ENCODE peak calls at places on chromosome 18, in four cellular contexts. L is GM23248, Q is PC-3, X is neural progenitor cell. J is an unnamed sample. For H3K4me1, the result is how much of the 10 kb centered on the place peaks cover.

GRCh38 chr18:68418881-68419280 is 296.0 kb downstream of the TMX3 start:
- DNase-seq in X (no peak), L (peak), Q (no peak), J (no peak)

GRCh38 chr18:31373641-31374040 is 2.9 kb upstream of the DSG4 start:
- DNase-seq in Q (no peak), L (no peak), X (no peak), J (no peak)

GRCh38 chr18:10061566-10061965 is 147.8 kb downstream of the VAPA start:
- DNase-seq in L (no peak), Q (no peak), X (no peak), J (no peak)

GRCh38 chr18:60865801-60866200 is 467.4 kb upstream of the CDH20 start:
- DNase-seq in Q (no peak), X (no peak), L (no peak), J (no peak)

GRCh38 chr18:48540329-48541025 is 1.6 kb downstream of the CTIF start:
- DNase-seq in X (peak), Q (peak), L (peak), J (no peak)

GRCh38 chr18:31247574-31248199 is 70.3 kb upstream of the DSG1 start:
- DNase-seq in X (no peak), L (no peak), Q (no peak), J (no peak)

GRCh38 chr18:56083097-56083865 is 495.3 kb upstream of the TCF4 start:
- DNase-seq in Q (no peak), X (peak), L (peak), J (no peak)

GRCh38 chr18:38698108-38698507 is 1132.5 kb upstream of the CELF4 start:
- DNase-seq in L (no peak), X (peak), Q (no peak), J (no peak)

GRCh38 chr18:57210101-57210661 is 63.3 kb downstream of the BOD1L2 start:
- DNase-seq in Q (peak), L (peak), X (peak), J (no peak)

GRCh38 chr18:52484977-52485376 is 145.0 kb downstream of the DCC start:
- DNase-seq in X (no peak), Q (peak), L (no peak), J (no peak)

GRCh38 chr18:59149416-59149815 is 9.7 kb downstream of the SEC11C start:
- DNase-seq in Q (no peak), L (no peak), X (no peak), J (no peak)

GRCh38 chr18:60322591-60322990 is 50.0 kb downstream of the MC4R start:
- DNase-seq in X (no peak), L (peak), Q (peak), J (no peak)

GRCh38 chr18:78138993-78139496 is 840.6 kb upstream of the SALL3 start:
- DNase-seq in L (no peak), X (peak), Q (no peak), J (no peak)

GRCh38 chr18:7520200-7520780 is 46.8 kb upstream of the PTPRM start:
- DNase-seq in X (no peak), Q (no peak), L (no peak), J (no peak)

GRCh38 chr18:9827856-9828793 is 57.6 kb upstream of the TXNDC2 start:
- DNase-seq in L (peak), X (no peak), Q (peak), J (no peak)

GRCh38 chr18:48714873-48715272 is 176.0 kb downstream of the CTIF start:
- DNase-seq in Q (no peak), L (no peak), X (peak), J (no peak)

GRCh38 chr18:11052800-11053199 is 96.6 kb downstream of the PIEZO2 start:
- DNase-seq in Q (no peak), X (no peak), L (peak), J (no peak)

GRCh38 chr18:77899972-77900754 is 650.5 kb downstream of the GALR1 start:
- DNase-seq in L (peak), X (peak), Q (peak), J (no peak)

GRCh38 chr18:8426401-8426800 is 182.8 kb upstream of the RAB12 start:
- DNase-seq in X (peak), Q (no peak), L (no peak), J (peak)

GRCh38 chr18:9741821-9742541 is 33.9 kb downstream of the RAB31 start:
- DNase-seq in L (peak), X (peak), Q (peak), J (no peak)

GRCh38 chr18:77047803-77048419 is 84.7 kb downstream of the MBP start:
- DNase-seq in Q (no peak), L (no peak), X (no peak), J (peak)

GRCh38 chr18:70621710-70622109 is 332.9 kb downstream of the SOCS6 start:
- DNase-seq in Q (no peak), L (no peak), X (no peak), J (no peak)

GRCh38 chr18:33735428-33735827 is 157.4 kb downstream of the ASXL3 start:
- DNase-seq in L (no peak), X (no peak), Q (no peak), J (no peak)

GRCh38 chr18:45359275-45360009 is 255.8 kb upstream of the SLC14A2 start:
- DNase-seq in Q (no peak), X (no peak), L (no peak), J (no peak)

GRCh38 chr18:3051718-3052410 is 38.9 kb upstream of the LPIN2 start:
- DNase-seq in Q (no peak), X (no peak), L (no peak), J (no peak)

GRCh38 chr18:69580107-69580506 is 179.4 kb downstream of the DOK6 start:
- DNase-seq in X (no peak), Q (no peak), L (peak), J (no peak)

GRCh38 chr18:37712776-37713175 is 147.2 kb upstream of the CELF4 start:
- DNase-seq in L (no peak), X (no peak), Q (no peak), J (no peak)

GRCh38 chr18:765764-766549 is 46.1 kb downstream of the YES1 start:
- DNase-seq in X (no peak), L (no peak), Q (no peak), J (no peak)

GRCh38 chr18:52541056-52541455 is 201.1 kb downstream of the DCC start:
- DNase-seq in Q (no peak), X (no peak), L (no peak), J (no peak)

GRCh38 chr18:3689091-3689490 is 239.1 kb downstream of the TGIF1 start:
- DNase-seq in L (no peak), X (no peak), Q (no peak), J (no peak)

GRCh38 chr18:80148316-80149199 is 39.5 kb downstream of the ADNP2 start:
- DNase-seq in L (peak), X (no peak), Q (no peak), J (no peak)

DNA sequence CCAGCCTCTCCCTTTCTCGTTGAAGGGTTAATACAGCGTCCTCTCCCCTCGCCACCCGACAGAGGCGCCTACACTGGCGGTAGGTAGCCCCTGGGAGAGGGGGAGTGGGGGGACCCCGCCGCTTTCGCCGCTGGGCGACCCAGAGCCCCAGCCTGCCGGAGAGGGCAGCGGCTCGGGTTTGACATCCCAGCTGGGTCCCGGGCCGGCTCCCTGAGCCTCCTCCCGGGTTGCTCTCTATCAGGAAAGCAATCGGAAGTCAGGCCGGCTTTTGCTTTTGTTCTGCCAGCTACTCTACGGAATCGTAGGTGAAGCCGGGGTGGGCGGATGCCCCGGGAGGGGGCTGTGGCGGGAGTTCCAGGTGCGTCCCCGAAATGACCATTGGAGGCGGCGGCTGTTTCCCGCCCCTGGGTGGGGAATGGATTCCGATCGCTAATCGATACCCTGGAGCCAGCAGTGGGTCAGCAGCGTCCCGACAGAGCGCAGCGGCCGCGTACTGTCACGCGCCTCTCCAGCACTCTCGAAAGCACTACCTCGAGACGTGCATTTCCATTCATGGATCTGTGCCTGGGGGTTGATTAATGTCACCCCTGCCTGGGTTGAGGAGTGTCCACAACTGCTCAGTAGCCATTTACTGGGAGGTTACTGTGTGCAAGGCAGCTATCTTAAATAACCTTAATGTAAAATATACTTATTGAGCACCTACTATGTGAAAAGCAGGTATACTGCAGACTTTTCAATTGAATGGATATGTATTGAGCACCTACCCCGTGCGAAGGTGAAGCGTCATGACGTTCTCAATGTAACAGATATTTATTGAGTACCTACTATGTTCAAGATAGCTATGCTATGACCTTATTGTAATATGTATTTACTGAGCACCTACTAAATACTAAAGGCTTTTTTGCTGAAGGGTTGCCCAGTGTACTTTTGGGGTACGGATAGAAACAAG is 1.1 kb downstream of the MAPK4 start:
- DNase-seq in L (no peak), X (peak), Q (no peak), J (no peak)
- H3K27ac ChIP-seq in L (no peak), X (no peak), Q (no peak), J (no peak)

GRCh38 chr18:35935805-35936204 is 36.7 kb upstream of the RMP24 start:
- DNase-seq in X (no peak), Q (no peak), L (no peak), J (no peak)

GRCh38 chr18:35939166-35939565 is 33.3 kb upstream of the RMP24 start:
- DNase-seq in L (no peak), Q (peak), X (peak), J (peak)

GRCh38 chr18:35936951-35937350 is 35.5 kb upstream of the RMP24 start:
- DNase-seq in X (no peak), L (no peak), Q (no peak), J (no peak)

GRCh38 chr18:35938562-35938961 is 33.9 kb upstream of the RMP24 start:
- DNase-seq in L (peak), X (no peak), Q (no peak), J (no peak)

DNA sequence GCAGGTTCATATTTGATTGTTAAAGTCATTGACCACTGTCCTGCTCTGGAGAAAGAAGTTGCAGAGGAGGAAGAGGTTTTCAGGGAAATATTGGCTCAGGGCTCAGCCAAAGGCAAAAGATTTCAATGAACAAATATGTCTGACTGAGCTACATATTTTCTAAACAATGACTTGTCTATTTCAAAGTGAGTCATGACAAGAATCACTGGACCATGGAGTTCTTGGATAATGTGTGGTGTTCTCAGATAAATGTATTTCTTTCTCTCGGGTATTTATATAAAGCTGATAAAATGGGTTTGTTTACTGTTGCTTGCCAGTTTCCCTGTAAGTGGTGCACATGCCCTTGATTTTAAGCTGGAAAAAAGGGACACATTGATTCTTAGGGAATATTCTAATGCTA is 34.3 kb upstream of the RMP24 start:
- DNase-seq in Q (peak), L (peak), X (no peak), J (no peak)
- TF ChIP-seq EZH2phosphoT487 in Q (no peak), L (no peak), X (no peak), J (no peak)

DNA sequence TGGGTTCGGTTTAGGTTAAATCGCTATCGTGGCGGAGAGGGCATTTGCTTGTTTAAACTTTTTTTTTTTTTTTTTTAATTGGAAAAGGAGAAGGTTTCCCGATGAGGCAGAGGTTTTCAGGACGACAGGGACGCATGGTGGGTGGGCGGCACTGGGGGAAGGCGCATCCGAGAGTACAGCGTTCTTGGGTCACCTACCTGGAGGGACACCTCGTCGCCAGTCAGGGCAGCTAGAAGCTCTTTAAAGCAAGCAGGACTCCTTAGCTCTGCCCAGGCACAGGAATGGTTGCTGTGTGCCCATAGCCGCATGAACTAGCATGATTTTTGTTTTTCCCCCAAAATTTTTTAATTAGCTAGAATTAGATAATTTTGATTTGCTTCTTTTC is 444 bp downstream of the LDLRAD4 start:
- DNase-seq in L (no peak), Q (no peak), X (peak), J (no peak)
- H3K4me1 ChIP-seq in L (under half), Q (under half), X (under half), J (under half)

DNA sequence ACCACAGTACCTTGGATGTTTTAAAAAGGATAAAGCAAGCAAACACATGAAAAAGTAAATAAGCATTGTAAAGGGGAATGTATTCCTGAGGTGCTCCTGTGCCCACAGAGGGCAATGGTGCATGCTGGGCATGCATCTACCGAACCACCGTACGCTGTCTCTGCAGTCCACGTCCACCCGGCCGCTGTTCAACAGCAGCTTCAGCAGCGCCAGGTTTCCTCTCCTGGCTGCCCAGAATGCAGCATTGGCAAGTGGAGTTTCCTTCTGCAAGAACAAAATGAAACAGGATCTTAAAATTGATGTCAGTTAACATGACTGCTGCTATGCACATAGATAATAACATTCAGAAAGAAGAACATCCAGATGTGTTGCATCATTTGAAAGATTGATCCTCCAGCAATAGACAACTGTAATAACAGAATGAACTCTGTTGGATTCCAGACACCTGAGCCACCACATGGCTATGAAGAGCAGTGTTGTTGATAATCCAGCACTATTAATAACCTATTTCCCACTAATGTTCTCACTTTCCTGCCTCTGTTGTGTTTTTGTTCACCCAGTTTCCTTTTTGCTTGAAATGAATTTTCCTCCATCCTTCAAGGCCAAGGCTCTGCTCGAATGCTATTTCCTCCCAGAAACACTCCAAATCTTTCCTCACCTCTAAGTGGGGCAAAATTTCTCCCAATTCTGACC is 13.6 kb downstream of the ANKRD29 start:
- DNase-seq in L (no peak), Q (no peak), X (no peak), J (no peak)
- H3K27ac ChIP-seq in L (no peak), Q (no peak), X (no peak), J (no peak)

DNA sequence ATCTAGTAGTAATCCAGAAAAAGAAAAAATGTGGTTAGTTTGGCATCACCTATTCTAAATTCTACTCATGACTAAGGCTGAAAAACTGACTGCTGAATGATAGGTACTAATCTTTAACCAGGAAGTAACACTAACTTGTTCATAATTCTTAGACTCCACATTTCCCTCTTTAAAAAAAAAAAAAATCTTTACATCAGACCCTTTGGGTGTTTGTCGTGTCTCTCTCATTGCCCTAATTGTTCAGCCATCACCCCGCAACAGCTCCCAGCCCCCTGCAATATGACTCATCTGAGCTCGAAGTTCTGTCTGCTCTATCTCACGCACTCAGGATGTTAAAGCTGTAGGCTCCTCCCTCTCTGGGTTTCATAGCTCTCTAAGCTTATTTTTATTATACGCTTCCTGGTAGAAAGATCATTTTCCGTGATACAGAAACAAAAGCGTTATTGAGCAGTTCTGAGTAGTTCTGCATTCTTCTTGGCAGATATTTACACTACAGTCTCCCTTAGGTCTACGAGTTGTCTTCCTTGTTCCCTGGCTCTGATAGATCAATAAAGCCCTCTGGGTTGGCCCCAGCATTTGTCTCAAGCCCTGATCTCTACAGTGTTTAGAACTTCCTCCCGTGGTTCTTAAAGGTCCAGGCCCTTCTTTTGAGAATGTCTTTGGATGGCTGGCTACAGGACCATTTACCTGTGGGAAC is 95.6 kb downstream of the TNFRSF11A start:
- DNase-seq in L (peak), Q (peak), X (no peak), J (no peak)
- TF ChIP-seq EZH2phosphoT487 in L (no peak), Q (no peak), X (no peak), J (no peak)

DNA sequence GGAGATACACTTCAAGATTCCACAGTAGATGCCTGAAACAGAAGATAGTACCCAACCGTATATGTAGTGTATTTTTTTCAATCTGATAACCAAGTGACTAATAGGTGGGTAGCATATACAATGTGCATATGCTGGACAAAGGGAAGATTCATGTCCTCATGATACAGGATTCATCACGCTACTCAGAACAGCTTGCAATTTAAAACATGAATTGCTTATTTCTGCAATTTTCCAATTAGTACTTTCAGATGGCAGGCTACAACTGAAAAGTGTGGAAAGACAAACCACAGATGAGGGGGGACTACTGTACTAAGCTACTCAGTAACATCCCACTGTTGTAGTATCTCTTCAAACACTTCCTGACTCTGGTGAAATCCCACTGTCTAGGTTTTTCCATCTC is 3.7 kb downstream of the IER3IP1 start:
- DNase-seq in Q (no peak), L (peak), X (no peak), J (no peak)
- H3K4me1 ChIP-seq in Q (under half), L (under half), X (under half), J (under half)

DNA sequence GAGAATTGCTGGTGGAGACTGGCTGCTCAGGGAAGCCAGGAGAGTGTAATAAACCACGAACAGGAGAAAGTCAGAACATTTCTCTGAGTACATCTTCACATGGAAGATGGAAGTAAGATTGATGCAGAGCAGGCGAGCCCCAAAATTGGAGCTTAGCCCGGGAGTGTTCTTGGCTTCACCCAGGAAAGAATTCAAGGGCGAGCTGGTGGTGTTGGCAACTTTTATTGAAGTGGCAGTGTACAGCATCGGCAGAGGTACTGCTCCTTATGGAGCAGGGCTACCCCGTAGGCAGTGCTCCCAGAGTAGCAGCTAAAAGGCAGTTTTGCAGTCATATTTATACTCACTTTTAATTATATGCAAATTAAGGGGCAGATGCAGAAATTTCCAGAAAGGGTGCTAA is 281.4 kb upstream of the MEX3C start:
- DNase-seq in L (no peak), Q (no peak), X (no peak), J (no peak)
- H3K27ac ChIP-seq in L (no peak), Q (no peak), X (no peak), J (no peak)

GRCh38 chr18:28075501-28075900 is 101.4 kb downstream of the CDH2 start:
- DNase-seq in L (peak), Q (peak), X (no peak), J (no peak)
- TF ChIP-seq EZH2phosphoT487 in L (no peak), Q (no peak), X (no peak), J (no peak)

J was measured in OCI-LY7.